ENCODE peak calls at places on chromosomes 1 and 21, in eight cellular contexts. Q is SJSA1, F is ovary, J is IMR-90, B is pancreas, A is mucosa of descending colon, L is spleen, O is GM23248. E is an unnamed sample.

GRCh38 chr21:41348434-41348833 is 13.4 kb upstream of the MX2 start:
- DNase-seq in Q (no peak), F (no peak), J (no peak), B (no peak), A (no peak), L (no peak), O (no peak), E (no peak)

GRCh38 chr1:241639653-241640148 is 468 bp downstream of the CHML start:
- DNase-seq in Q (peak; percentile 70), F (no peak), J (no peak), B (no peak), A (no peak), L (peak; percentile 91), O (peak; percentile 68), E (peak; percentile 19)

GRCh38 chr1:51661081-51661518 is 44.2 kb downstream of the OSBPL9 start:
- DNase-seq in Q (peak; percentile 98), F (no peak), J (peak; percentile 96), B (no peak), A (no peak), L (no peak), O (peak; percentile 95), E (no peak)

GRCh38 chr21:41859297-41859980 is 19.7 kb downstream of the PRDM15 start:
- DNase-seq in Q (no peak), F (no peak), J (no peak), B (no peak), A (no peak), L (peak; percentile 59), O (no peak), E (no peak)

GRCh38 chr1:84936116-84936810 is 43.3 kb upstream of the LPAR3 start:
- DNase-seq in Q (peak; percentile 35), F (no peak), J (peak; percentile 72), B (no peak), A (no peak), L (no peak), O (peak; percentile 73), E (peak; percentile 29)

GRCh38 chr1:170146861-170147260 is 1.1 kb downstream of the NTMT2 start:
- DNase-seq in Q (no peak), F (no peak), J (no peak), B (no peak), A (no peak), L (no peak), O (no peak), E (no peak)

GRCh38 chr1:185215911-185216310 is 58.9 kb downstream of the SWT1 start:
- DNase-seq in Q (no peak), F (no peak), J (peak; percentile 41), B (no peak), A (no peak), L (no peak), O (peak; percentile 45), E (no peak)

GRCh38 chr1:48236716-48237470 is 14.4 kb downstream of the SLC5A9 start:
- DNase-seq in Q (no peak), F (no peak), J (peak; percentile 35), B (no peak), A (no peak), L (no peak), O (peak; percentile 59), E (no peak)

GRCh38 chr1:102186541-102186940 is 189.8 kb upstream of the OLFM3 start:
- DNase-seq in Q (no peak), F (no peak), J (no peak), B (no peak), A (no peak), L (no peak), O (peak; percentile 0), E (no peak)

GRCh38 chr1:156492013-156492590 is 8.5 kb downstream of the MEF2D start:
- DNase-seq in Q (no peak), F (no peak), J (no peak), B (no peak), A (no peak), L (no peak), O (no peak), E (no peak)

GRCh38 chr1:30763654-30764248 is 6.2 kb upstream of the LAPTM5 start:
- DNase-seq in Q (peak; percentile 14), F (no peak), J (peak; percentile 48), B (no peak), A (no peak), L (no peak), O (peak; percentile 49), E (no peak)

GRCh38 chr1:107141491-107142369 is 891 bp downstream of the NTNG1 start:
- DNase-seq in Q (peak; percentile 37), F (no peak), J (peak; percentile 50), B (peak; percentile 17), A (peak; percentile 18), L (peak; percentile 78), O (peak; percentile 81), E (peak; percentile 5)

GRCh38 chr1:48649880-48650279 is 126.8 kb downstream of the BEND5 start:
- DNase-seq in Q (no peak), F (no peak), J (no peak), B (no peak), A (no peak), L (no peak), O (no peak), E (no peak)

GRCh38 chr1:66339944-66340343 is 194.0 kb upstream of the SGIP1 start:
- DNase-seq in Q (peak; percentile 62), F (no peak), J (no peak), B (no peak), A (no peak), L (no peak), O (peak; percentile 38), E (no peak)

GRCh38 chr1:66335859-66336640 is 197.9 kb upstream of the SGIP1 start:
- DNase-seq in Q (no peak), F (no peak), J (peak; percentile 61), B (no peak), A (peak; percentile 45), L (peak; percentile 87), O (peak; percentile 61), E (peak; percentile 87)

GRCh38 chr1:66336641-66336991 is 197.3 kb upstream of the SGIP1 start:
- DNase-seq in Q (no peak), F (no peak), J (no peak), B (no peak), A (no peak), L (no peak), O (no peak), E (no peak)

GRCh38 chr1:66335125-66335524 is 198.8 kb upstream of the SGIP1 start:
- DNase-seq in Q (no peak), F (no peak), J (no peak), B (no peak), A (no peak), L (no peak), O (no peak), E (no peak)

GRCh38 chr1:66337249-66337648 is 196.7 kb upstream of the SGIP1 start:
- DNase-seq in Q (no peak), F (no peak), J (no peak), B (no peak), A (no peak), L (peak; percentile 79), O (no peak), E (no peak)
- H3K4me1 ChIP-seq in Q (peaks cover 56% of the 10 kb centered on the region), F (peaks cover 2% of the 10 kb centered on the region), J (peaks cover 7% of the 10 kb centered on the region), B (no peaks in the 10 kb centered on the region), A (no peaks in the 10 kb centered on the region), L (peaks cover 50% of the 10 kb centered on the region), O (peaks cover 38% of the 10 kb centered on the region), E (peaks cover 47% of the 10 kb centered on the region)

GRCh38 chr1:214108097-214108446 is 120.3 kb downstream of the PROX1 start:
- DNase-seq in Q (no peak), F (no peak), J (no peak), B (no peak), A (no peak), L (no peak), O (no peak), E (no peak)
- H3K4me1 ChIP-seq in Q (peaks cover 3% of the 10 kb centered on the region), F (peaks cover 2% of the 10 kb centered on the region), J (no peaks in the 10 kb centered on the region), B (no peaks in the 10 kb centered on the region), A (no peaks in the 10 kb centered on the region), L (no peaks in the 10 kb centered on the region), O (no peaks in the 10 kb centered on the region), E (peaks cover 21% of the 10 kb centered on the region)

GRCh38 chr1:113980120-113980519 is 846 bp downstream of the OLFML3 start:
- DNase-seq in Q (peak; percentile 24), F (peak; percentile 85), J (peak; percentile 46), B (peak; percentile 55), A (peak; percentile 59), L (peak; percentile 77), O (peak; percentile 62), E (peak; percentile 54)
- H3K4me1 ChIP-seq in Q (peaks cover 71% of the 10 kb centered on the region), F (peaks cover 22% of the 10 kb centered on the region), J (peaks cover 27% of the 10 kb centered on the region), B (no peaks in the 10 kb centered on the region), A (peaks cover 6% of the 10 kb centered on the region), L (peaks cover 26% of the 10 kb centered on the region), O (peaks cover 82% of the 10 kb centered on the region), E (peaks cover 26% of the 10 kb centered on the region)

DNA sequence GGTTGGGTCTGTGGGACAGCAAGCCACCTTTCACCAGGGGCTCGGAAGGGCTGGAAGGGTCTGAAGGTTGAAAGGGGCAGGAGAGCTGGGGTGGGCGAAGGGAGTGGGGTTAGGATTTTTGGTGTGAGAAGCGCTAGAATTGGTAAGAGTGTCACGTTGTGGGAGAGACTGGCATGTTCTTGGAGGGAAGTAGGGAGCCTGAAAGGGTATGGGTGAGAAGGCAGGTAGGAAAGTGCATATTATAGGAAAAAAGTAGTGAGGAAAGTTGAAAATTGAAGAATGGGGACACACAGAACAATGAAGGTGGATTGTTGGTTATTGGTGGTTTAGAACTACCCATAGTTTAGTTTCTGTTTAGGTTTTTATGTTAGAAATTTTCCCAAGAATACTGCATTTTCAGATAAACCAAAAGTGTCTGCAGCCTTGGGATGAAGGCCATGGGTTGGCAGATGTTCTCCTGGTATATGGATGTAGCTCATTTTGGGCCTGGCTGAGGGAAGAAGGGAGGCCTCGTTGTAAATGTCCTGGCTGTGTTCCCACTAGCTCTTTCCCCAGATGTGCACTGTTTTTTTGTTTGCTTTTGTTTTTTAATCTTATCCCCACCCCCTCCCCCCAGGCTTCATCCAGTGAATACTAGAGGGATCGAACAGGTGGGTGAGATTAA is 1.2 kb downstream of the LRRC42 start:
- DNase-seq in Q (no peak), F (peak; percentile 37), J (no peak), B (no peak), A (no peak), L (peak; percentile 78), O (peak; percentile 32), E (no peak)
- H3K4me1 ChIP-seq in Q (peaks cover 14% of the 10 kb centered on the region), F (peaks cover 11% of the 10 kb centered on the region), J (peaks cover 10% of the 10 kb centered on the region), B (peaks cover 6% of the 10 kb centered on the region), A (peaks cover 22% of the 10 kb centered on the region), L (peaks cover 19% of the 10 kb centered on the region), O (peaks cover 25% of the 10 kb centered on the region), E (no peaks in the 10 kb centered on the region)

DNA sequence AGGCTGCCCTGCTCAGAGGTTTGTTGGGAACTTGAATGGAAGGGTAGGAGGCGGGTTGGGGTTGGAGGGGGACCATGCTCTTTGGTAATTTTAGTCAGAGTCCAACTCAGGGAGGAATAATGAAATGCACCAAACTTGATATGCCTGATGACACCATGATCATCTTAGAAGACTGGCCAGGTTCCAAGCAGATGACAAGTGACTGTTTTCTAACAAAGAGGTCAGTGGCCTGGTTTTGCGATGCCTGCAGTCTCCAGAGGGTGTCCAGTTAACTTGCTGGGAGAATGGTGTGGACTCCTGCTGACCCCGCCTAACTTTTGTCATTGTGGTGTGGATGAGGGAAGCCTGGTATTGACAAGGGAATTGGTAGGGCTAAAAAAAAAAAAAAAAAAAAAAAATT is 12.4 kb downstream of the VANGL1 start:
- DNase-seq in Q (no peak), F (no peak), J (no peak), B (no peak), A (no peak), L (no peak), O (no peak), E (no peak)
- H3K4me1 ChIP-seq in Q (peaks cover 56% of the 10 kb centered on the region), F (peaks cover 15% of the 10 kb centered on the region), J (peaks cover 15% of the 10 kb centered on the region), B (peaks cover 27% of the 10 kb centered on the region), A (peaks cover 18% of the 10 kb centered on the region), L (no peaks in the 10 kb centered on the region), O (no peaks in the 10 kb centered on the region), E (peaks cover 72% of the 10 kb centered on the region)

E was measured in heart right ventricle.